ENCODE peak calls at places on chromosomes 3 and 15, in five cellular contexts. O, Q, N, A and D are unnamed samples.

GRCh38 chr15:28897861-28898608 is 12.3 kb downstream of the APBA2 start:
- DNase-seq in Q (no peak), O (no peak), A (no peak), N (no peak), D (no peak)

GRCh38 chr15:92056875-92057274 is 203.4 kb downstream of the SLCO3A1 start:
- DNase-seq in Q (no peak), O (no peak), A (no peak), N (no peak), D (no peak)

GRCh38 chr3:123781571-123782275 is 102.4 kb downstream of the MYLK start:
- DNase-seq in O (no peak), Q (no peak), A (no peak), N (no peak), D (no peak)

GRCh38 chr3:35781558-35781957 is 142.2 kb downstream of the ARPP21 start:
- DNase-seq in N (no peak), O (no peak), Q (no peak), A (no peak), D (no peak)

GRCh38 chr15:62649793-62650420 is 392.6 kb upstream of the TPM1 start:
- DNase-seq in Q (peak), A (no peak), O (no peak), N (no peak), D (no peak)

GRCh38 chr3:23877324-23877980 is 39.3 kb downstream of the NKIRAS1 start:
- DNase-seq in A (no peak), Q (peak), O (no peak), N (no peak), D (no peak)

GRCh38 chr15:72203507-72203837 is 5.9 kb upstream of the GRAMD2A start:
- DNase-seq in O (no peak), N (no peak), A (peak), Q (peak), D (no peak)

GRCh38 chr3:18019178-18019530 is 276.7 kb upstream of the TBC1D5 start:
- DNase-seq in Q (no peak), O (no peak), N (no peak), A (no peak), D (no peak)

GRCh38 chr3:178975320-178975719 is 96.3 kb downstream of the ZMAT3 start:
- DNase-seq in A (no peak), N (no peak), O (no peak), Q (no peak), D (no peak)

GRCh38 chr3:46300461-46300789 is 53.5 kb upstream of the CCR2 start:
- DNase-seq in N (no peak), A (no peak), Q (no peak), O (no peak), D (no peak)

GRCh38 chr3:38334142-38334541 is 12.4 kb upstream of the XYLB start:
- DNase-seq in A (no peak), N (no peak), O (no peak), Q (no peak), D (no peak)

GRCh38 chr3:197222816-197223419 is 75.5 kb downstream of the DLG1 start:
- DNase-seq in N (no peak), A (no peak), O (no peak), Q (no peak), D (no peak)

GRCh38 chr3:16102905-16103364 is 71.5 kb upstream of the GALNT15 start:
- DNase-seq in N (no peak), A (no peak), Q (no peak), O (peak), D (no peak)

GRCh38 chr3:14376348-14377043 is 25.9 kb upstream of the SLC6A6 start:
- DNase-seq in N (no peak), Q (no peak), O (no peak), A (no peak), D (no peak)

GRCh38 chr15:90918835-90919234 is 13.5 kb downstream of the HDDC3 start:
- DNase-seq in Q (peak), O (no peak), A (no peak), N (no peak), D (no peak)

GRCh38 chr15:98933376-98933775 is 74.2 kb downstream of the PGPEP1L start:
- DNase-seq in A (no peak), N (no peak), Q (no peak), O (no peak), D (no peak)